ENCODE peak calls at places on chromosomes 1 and 21, in six cellular contexts. S is IMR-90, F is A549, M is SK-N-SH, E is HepG2, Q is K562. B is an unnamed sample.

GRCh38 chr1:46552357-46553237 is 1.1 kb upstream of the KNCN start:
- DNase-seq in S (no peak), F (no peak), M (no peak), E (peak; percentile 16), Q (no peak), B (no peak)

GRCh38 chr1:64701071-64701470 is 43.8 kb upstream of the RAVER2 start:
- DNase-seq in S (no peak), F (no peak), M (no peak), E (no peak), Q (no peak), B (no peak)

GRCh38 chr1:31712625-31713024 is 8.8 kb upstream of the COL16A1 start:
- DNase-seq in S (peak; percentile 86), F (no peak), M (no peak), E (no peak), Q (no peak), B (no peak)

GRCh38 chr1:94807742-94808491 is 12.2 kb upstream of the SLC44A3 start:
- DNase-seq in S (peak; percentile 42), F (no peak), M (no peak), E (peak; percentile 86), Q (peak; percentile 58), B (no peak)

GRCh38 chr1:23634840-23635642 is 56.6 kb upstream of the RPL11 start:
- DNase-seq in S (peak; percentile 77), F (peak; percentile 86), M (peak; percentile 84), E (peak; percentile 53), Q (peak; percentile 87), B (peak; percentile 66)

GRCh38 chr1:228101994-228102790 is 933 bp downstream of the C1orf35 start:
- DNase-seq in S (no peak), F (peak; percentile 76), M (peak; percentile 86), E (no peak), Q (peak; percentile 88), B (no peak)

GRCh38 chr1:184716158-184716557 is 38.5 kb downstream of the EDEM3 start:
- DNase-seq in S (peak; percentile 5), F (no peak), M (no peak), E (no peak), Q (no peak), B (no peak)

GRCh38 chr1:50548243-50548642 is 125.0 kb upstream of the DMRTA2 start:
- DNase-seq in S (no peak), F (no peak), M (no peak), E (no peak), Q (no peak), B (no peak)

GRCh38 chr1:179003474-179004066 is 22.1 kb upstream of the FAM20B start:
- DNase-seq in S (no peak), F (no peak), M (no peak), E (no peak), Q (no peak), B (no peak)

GRCh38 chr1:95309031-95309459 is 75.0 kb downstream of the RWDD3 start:
- DNase-seq in S (peak; percentile 21), F (peak; percentile 8), M (peak; percentile 73), E (peak; percentile 32), Q (peak; percentile 59), B (no peak)

GRCh38 chr1:207619833-207620572 is 24.9 kb upstream of the CR1L start:
- DNase-seq in S (peak; percentile 51), F (peak; percentile 28), M (peak; percentile 45), E (peak; percentile 35), Q (peak; percentile 59), B (no peak)

GRCh38 chr1:75134656-75134938 is 409 bp downstream of the LHX8 start:
- DNase-seq in S (no peak), F (no peak), M (no peak), E (no peak), Q (no peak), B (no peak)

GRCh38 chr1:27724961-27725373 is 794 bp upstream of the FAM76A start:
- DNase-seq in S (no peak), F (no peak), M (peak; percentile 9), E (peak; percentile 68), Q (no peak), B (no peak)

GRCh38 chr1:220761688-220762427 is 13.7 kb downstream of the MTARC2 start:
- DNase-seq in S (no peak), F (no peak), M (no peak), E (peak; percentile 18), Q (no peak), B (no peak)

GRCh38 chr1:167977245-167977644 is 40.4 kb upstream of the MPC2 start:
- DNase-seq in S (no peak), F (no peak), M (no peak), E (no peak), Q (no peak), B (no peak)

GRCh38 chr1:235679644-235680043 is 30.1 kb upstream of the GNG4 start:
- DNase-seq in S (no peak), F (no peak), M (no peak), E (no peak), Q (no peak), B (no peak)

GRCh38 chr1:165062346-165062745 is 294.2 kb downstream of the LMX1A start:
- DNase-seq in S (no peak), F (no peak), M (no peak), E (no peak), Q (no peak), B (no peak)

GRCh38 chr1:117842408-117843170 is 86.8 kb downstream of the GDAP2 start:
- DNase-seq in S (no peak), F (no peak), M (no peak), E (peak; percentile 40), Q (peak; percentile 39), B (no peak)

GRCh38 chr1:26225033-26225831 is 8.8 kb upstream of the CEP85 start:
- DNase-seq in S (no peak), F (no peak), M (peak; percentile 87), E (peak; percentile 84), Q (peak; percentile 19), B (no peak)

GRCh38 chr1:206524739-206525364 is 17.5 kb downstream of the RASSF5 start:
- DNase-seq in S (no peak), F (no peak), M (no peak), E (no peak), Q (no peak), B (no peak)

GRCh38 chr1:192485692-192486436 is 89.7 kb upstream of the RGS1 start:
- DNase-seq in S (peak; percentile 99), F (no peak), M (no peak), E (peak; percentile 55), Q (no peak), B (no peak)

GRCh38 chr21:21102874-21103273 is 104.7 kb downstream of the NCAM2 start:
- DNase-seq in S (no peak), F (no peak), M (no peak), E (no peak), Q (no peak), B (no peak)

GRCh38 chr1:243693764-243694163 is 156.3 kb downstream of the AKT3 start:
- DNase-seq in S (no peak), F (no peak), M (no peak), E (no peak), Q (no peak), B (no peak)

GRCh38 chr1:181149326-181150000 is 61.0 kb downstream of the IER5 start:
- DNase-seq in S (no peak), F (no peak), M (no peak), E (no peak), Q (no peak), B (no peak)

GRCh38 chr1:37922767-37923550 is 23.9 kb downstream of the INPP5B start:
- DNase-seq in S (no peak), F (no peak), M (no peak), E (no peak), Q (peak; percentile 87), B (peak; percentile 89)

GRCh38 chr1:38025233-38025632 is 12.7 kb downstream of the UTP11 start:
- DNase-seq in S (no peak), F (no peak), M (no peak), E (no peak), Q (no peak), B (no peak)

GRCh38 chr21:39707316-39707715 is 37.7 kb upstream of the IGSF5 start:
- DNase-seq in S (no peak), F (no peak), M (no peak), E (no peak), Q (no peak), B (no peak)

GRCh38 chr1:241139047-241139446 is 218.0 kb downstream of the RGS7 start:
- DNase-seq in S (no peak), F (no peak), M (no peak), E (no peak), Q (no peak), B (no peak)

GRCh38 chr1:51215169-51215568 is 20.9 kb upstream of the RNF11 start:
- DNase-seq in S (peak; percentile 44), F (no peak), M (no peak), E (no peak), Q (no peak), B (no peak)

GRCh38 chr1:11397151-11397902 is 81.6 kb upstream of the DISP3 start:
- DNase-seq in S (no peak), F (no peak), M (peak; percentile 30), E (no peak), Q (no peak), B (no peak)

GRCh38 chr1:87115317-87115885 is 201.0 kb downstream of the HS2ST1 start:
- DNase-seq in S (peak; percentile 85), F (no peak), M (no peak), E (no peak), Q (no peak), B (no peak)

GRCh38 chr1:218752126-218752525 is 407.0 kb downstream of the TGFB2 start:
- DNase-seq in S (no peak), F (no peak), M (no peak), E (no peak), Q (no peak), B (no peak)

GRCh38 chr1:21901473-21901847 is 35.6 kb downstream of the HSPG2 start:
- DNase-seq in S (peak; percentile 27), F (no peak), M (no peak), E (no peak), Q (no peak), B (no peak)

GRCh38 chr1:209076688-209077087 is 506.8 kb upstream of the CAMK1G start:
- DNase-seq in S (no peak), F (no peak), M (no peak), E (no peak), Q (no peak), B (no peak)
- TF ChIP-seq SMC3 in S (no peak), F (peak; percentile 25), M (peak; percentile 37), E (peak; percentile 35), Q (no peak), B (peak; percentile 63)

GRCh38 chr21:45875416-45875760 is 106.2 kb upstream of the COL6A1 start:
- DNase-seq in S (no peak), F (no peak), M (no peak), E (no peak), Q (no peak), B (no peak)
- TF ChIP-seq SMC3 in S (no peak), F (no peak), M (no peak), E (no peak), Q (no peak), B (no peak)

DNA sequence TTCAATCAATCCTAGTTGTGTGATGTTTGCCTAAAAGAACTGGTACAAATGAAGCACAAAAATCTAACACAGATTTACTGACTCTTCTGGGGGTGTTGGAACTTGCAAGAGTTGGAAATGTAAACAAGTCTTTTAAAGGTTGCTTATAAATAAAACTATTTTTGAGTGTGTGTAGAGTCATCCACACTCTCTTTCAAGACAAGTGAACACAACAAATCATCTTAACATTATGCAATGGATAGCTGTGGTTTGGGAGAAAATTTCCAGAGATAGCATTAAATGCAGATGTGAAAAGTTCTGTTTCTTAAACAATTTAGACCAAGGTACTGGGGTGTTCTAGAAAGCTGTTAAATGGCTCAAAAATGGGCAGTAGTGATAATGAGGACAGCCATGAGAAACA is 28.7 kb downstream of the C1orf87 start:
- DNase-seq in S (no peak), F (no peak), M (no peak), E (no peak), Q (no peak), B (no peak)
- TF ChIP-seq SMC3 in S (no peak), F (no peak), M (no peak), E (no peak), Q (no peak), B (no peak)

GRCh38 chr1:223792046-223792445 is 53.7 kb downstream of the TP53BP2 start:
- DNase-seq in S (no peak), F (no peak), M (no peak), E (no peak), Q (no peak), B (no peak)
- TF ChIP-seq SMC3 in S (no peak), F (no peak), M (no peak), E (no peak), Q (no peak), B (no peak)

B was measured in GM12878.